ENCODE peak calls at places on chromosomes 11 and 22, in four cellular contexts. S, X, N and B are unnamed samples.

GRCh38 chr11:123302751-123303195 is 107.7 kb upstream of the CLMP start:
- DNase-seq in S (no peak), N (no peak), X (no peak), B (no peak)

GRCh38 chr22:30694638-30695350 is at the start of gene OSBP2:
- DNase-seq in S (no peak), N (peak), X (no peak), B (peak)

GRCh38 chr22:26417406-26417805 is 11.7 kb upstream of the ASPHD2 start:
- DNase-seq in X (no peak), N (no peak), S (no peak), B (no peak)

GRCh38 chr11:12724301-12725046 is 50.3 kb downstream of the TEAD1 start:
- DNase-seq in N (peak), S (no peak), X (peak), B (no peak)

GRCh38 chr11:1218788-1219445 is 3.9 kb upstream of the MUC5B start:
- DNase-seq in N (peak), X (no peak), S (no peak), B (no peak)

GRCh38 chr11:109940816-109941215 is 152.4 kb upstream of the ZC3H12C start:
- DNase-seq in S (no peak), X (no peak), N (no peak), B (no peak)

GRCh38 chr11:111918390-111919256 is at the start of gene C11orf52:
- DNase-seq in S (no peak), N (peak), X (no peak), B (peak)

GRCh38 chr22:46293591-46294260 is 2.9 kb upstream of the GTSE1 start:
- DNase-seq in N (peak), S (no peak), X (peak), B (no peak)

GRCh38 chr11:19458231-19458630 is 217.5 kb upstream of the E2F8 start:
- DNase-seq in S (no peak), N (no peak), X (no peak), B (no peak)

GRCh38 chr11:75430692-75431532 is 2.1 kb downstream of the KLHL35 start:
- DNase-seq in X (no peak), S (no peak), N (no peak), B (no peak)

GRCh38 chr11:45658292-45658991 is 7.0 kb downstream of the CHST1 start:
- DNase-seq in X (peak), N (no peak), S (no peak), B (peak)

GRCh38 chr11:113670149-113670829 is 35.8 kb downstream of the TMPRSS5 start:
- DNase-seq in X (no peak), N (no peak), S (no peak), B (no peak)

GRCh38 chr11:116104480-116105174 is 600.4 kb upstream of the CADM1 start:
- DNase-seq in S (no peak), N (no peak), X (no peak), B (no peak)

GRCh38 chr22:22783505-22783904 is 104.1 kb upstream of the IGLL5 start:
- DNase-seq in N (no peak), X (no peak), S (no peak), B (no peak)

GRCh38 chr11:69656536-69657455 is 15.8 kb downstream of the CCND1 start:
- DNase-seq in S (no peak), X (no peak), N (peak), B (no peak)

GRCh38 chr22:39212721-39213376 is 31.9 kb downstream of the PDGFB start:
- DNase-seq in X (no peak), N (peak), S (no peak), B (no peak)

GRCh38 chr11:126327280-126328000 is 23.6 kb downstream of the DCPS start:
- DNase-seq in X (no peak), S (no peak), N (no peak), B (no peak)

GRCh38 chr11:88280673-88281316 is 56.7 kb downstream of the CTSC start:
- DNase-seq in S (no peak), N (no peak), X (no peak), B (no peak)

GRCh38 chr22:30219049-30219448 is 27.5 kb downstream of the LIF start:
- DNase-seq in S (no peak), X (no peak), N (no peak), B (no peak)

GRCh38 chr11:79413258-79413657 is 27.6 kb downstream of the TENM4 start:
- DNase-seq in N (no peak), X (peak), S (no peak), B (peak)

GRCh38 chr11:63574856-63575602 is 11.8 kb upstream of the PLAAT2 start:
- DNase-seq in N (no peak), X (peak), S (no peak), B (no peak)

GRCh38 chr11:114447892-114448291 is 8.6 kb downstream of the REXO2 start:
- DNase-seq in X (no peak), N (no peak), S (no peak), B (no peak)

GRCh38 chr11:58921778-58922390 is 17.4 kb upstream of the GLYATL1 start:
- DNase-seq in X (no peak), S (no peak), N (no peak), B (no peak)

GRCh38 chr11:55503449-55503848 is 50.8 kb upstream of the OR4C15 start:
- DNase-seq in S (no peak), N (no peak), X (no peak), B (no peak)

GRCh38 chr11:11311169-11311568 is 41.9 kb downstream of the CSNK2A3 start:
- DNase-seq in N (no peak), X (no peak), S (no peak), B (no peak)

GRCh38 chr22:21902296-21903087 is 35.0 kb upstream of the MAPK1 start:
- DNase-seq in X (no peak), N (no peak), S (no peak), B (no peak)

GRCh38 chr11:1342946-1343345 is 33.5 kb upstream of the TOLLIP start:
- DNase-seq in S (no peak), X (no peak), N (no peak), B (no peak)

GRCh38 chr11:130315354-130315970 is 745 bp upstream of the ZBTB44 start:
- DNase-seq in S (no peak), N (peak), X (no peak), B (peak)

GRCh38 chr11:63829823-63830489 is 9.0 kb upstream of the MARK2 start:
- DNase-seq in X (no peak), N (no peak), S (no peak), B (peak)